ENCODE peak calls at places on chromosomes 2 and 18, in five cellular contexts. U, H, K, N and L are unnamed samples.
A peak's percentile ranks its signal among the peaks of the same experiment; 100 is the strongest.

GRCh38 chr18:55353806-55354205 is 234.2 kb downstream of the TCF4 start:
- DNase-seq in U (no peak), H (no peak), K (no peak), N (no peak), L (no peak)

GRCh38 chr2:127679680-127680361 is 4.5 kb upstream of the LIMS2 start:
- DNase-seq in U (no peak), H (no peak), K (no peak), N (no peak), L (no peak)

GRCh38 chr2:109275120-109276040 is 146.4 kb downstream of the SH3RF3 start:
- DNase-seq in U (no peak), H (no peak), K (no peak), N (no peak), L (peak; percentile 50)

GRCh38 chr2:219296631-219297391 is 12.4 kb downstream of the PTPRN start:
- DNase-seq in U (no peak), H (no peak), K (no peak), N (no peak), L (no peak)

GRCh38 chr2:196987654-196988364 is 61.3 kb upstream of the PGAP1 start:
- DNase-seq in U (no peak), H (peak; percentile 15), K (peak; percentile 28), N (peak; percentile 46), L (peak; percentile 66)

GRCh38 chr2:15334650-15335326 is 226.3 kb downstream of the NBAS start:
- DNase-seq in U (no peak), H (no peak), K (no peak), N (no peak), L (no peak)

GRCh38 chr2:100846716-100847115 is 26.8 kb downstream of the NPAS2 start:
- DNase-seq in U (no peak), H (no peak), K (no peak), N (no peak), L (no peak)

GRCh38 chr2:23687214-23687613 is 239.7 kb downstream of the ATAD2B start:
- DNase-seq in U (no peak), H (no peak), K (no peak), N (no peak), L (no peak)

GRCh38 chr2:88350262-88350640 is 102.2 kb downstream of the FOXI3 start:
- DNase-seq in U (no peak), H (no peak), K (no peak), N (no peak), L (no peak)

GRCh38 chr18:79784965-79785770 is 12.6 kb upstream of the KCNG2 start:
- DNase-seq in U (no peak), H (no peak), K (no peak), N (no peak), L (no peak)

GRCh38 chr18:76657428-76657827 is 162.4 kb upstream of the ZNF516 start:
- DNase-seq in U (no peak), H (no peak), K (peak; percentile 19), N (no peak), L (no peak)

GRCh38 chr18:77899972-77900754 is 650.5 kb downstream of the GALR1 start:
- DNase-seq in U (peak; percentile 68), H (no peak), K (peak; percentile 80), N (no peak), L (peak; percentile 51)

GRCh38 chr2:18368008-18368407 is 192.4 kb downstream of the RDH14 start:
- DNase-seq in U (no peak), H (no peak), K (no peak), N (no peak), L (no peak)

GRCh38 chr2:69013123-69013836 is at the start of gene ANTXR1:
- DNase-seq in U (peak; percentile 11), H (no peak), K (peak; percentile 93), N (peak; percentile 45), L (no peak)

GRCh38 chr2:239345251-239345650 is 55.6 kb downstream of the HDAC4 start:
- DNase-seq in U (no peak), H (no peak), K (no peak), N (no peak), L (no peak)

GRCh38 chr2:222000326-222000725 is 298.5 kb downstream of the PAX3 start:
- DNase-seq in U (no peak), H (no peak), K (no peak), N (no peak), L (no peak)

GRCh38 chr2:151178187-151178586 is 83.5 kb downstream of the RBM43 start:
- DNase-seq in U (no peak), H (no peak), K (peak; percentile 9), N (no peak), L (no peak)

GRCh38 chr2:7023542-7023941 is 106.3 kb downstream of the RNF144A start:
- DNase-seq in U (no peak), H (no peak), K (no peak), N (no peak), L (no peak)

GRCh38 chr2:128557841-128558241 is 239.2 kb upstream of the HS6ST1 start:
- DNase-seq in U (no peak), H (no peak), K (no peak), N (no peak), L (peak; percentile 66)

GRCh38 chr2:41998789-41999470 is 48.9 kb upstream of the PKDCC start:
- DNase-seq in U (no peak), H (no peak), K (no peak), N (no peak), L (no peak)

DNA sequence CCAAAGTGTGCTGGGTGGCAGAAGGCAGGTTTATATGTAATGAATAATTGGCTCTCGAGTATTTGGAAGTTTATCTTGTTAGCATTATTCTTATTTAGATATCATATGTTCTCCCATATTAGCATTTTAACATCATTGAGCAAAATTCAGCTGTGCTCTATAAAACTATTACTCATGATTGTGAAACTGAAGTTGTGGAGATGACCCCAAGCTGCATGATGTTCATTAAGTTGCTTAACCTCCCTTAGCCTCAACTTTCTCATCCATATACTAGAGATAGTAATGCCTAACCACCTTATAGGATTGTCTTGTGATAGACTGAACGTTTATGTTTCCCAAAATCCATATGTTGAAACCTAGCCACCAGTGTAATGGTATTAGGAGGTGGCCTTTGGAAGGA is 346.3 kb downstream of the SATB2 start:
- DNase-seq in U (no peak), H (no peak), K (no peak), N (no peak), L (no peak)
- TF ChIP-seq REST in U (no peak), H (no peak), K (no peak), N (no peak), L (no peak)

GRCh38 chr2:65458999-65459398 is 26.6 kb upstream of the SPRED2 start:
- DNase-seq in U (no peak), H (no peak), K (no peak), N (no peak), L (no peak)

GRCh38 chr2:65465124-65465523 is 32.7 kb upstream of the SPRED2 start:
- DNase-seq in U (no peak), H (no peak), K (no peak), N (no peak), L (no peak)

GRCh38 chr2:65465857-65466256 is 33.5 kb upstream of the SPRED2 start:
- DNase-seq in U (no peak), H (no peak), K (no peak), N (no peak), L (no peak)

GRCh38 chr2:65466551-65466950 is 34.2 kb upstream of the SPRED2 start:
- DNase-seq in U (no peak), H (no peak), K (no peak), N (no peak), L (no peak)

DNA sequence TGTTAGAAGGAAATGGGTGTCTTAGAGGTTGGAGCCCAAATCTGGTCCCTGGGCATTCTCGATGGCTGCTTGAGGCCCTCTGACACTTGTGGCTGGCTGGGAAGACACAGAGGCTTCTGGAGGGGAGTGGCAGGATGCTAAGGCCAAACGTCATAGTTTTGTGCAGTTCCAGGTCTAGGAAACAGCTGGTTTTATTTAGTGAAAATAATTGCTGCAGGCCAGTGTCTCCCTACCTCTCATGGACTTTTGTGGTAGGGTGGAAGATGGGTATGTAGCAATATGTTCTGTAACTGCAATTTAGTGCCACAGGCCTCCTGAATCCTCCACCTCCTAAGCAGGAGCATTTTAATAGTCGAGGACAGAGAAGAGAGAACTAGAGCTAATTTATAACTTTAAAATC is 32.2 kb upstream of the SPRED2 start:
- DNase-seq in U (no peak), H (no peak), K (no peak), N (no peak), L (no peak)
- TF ChIP-seq POLR2AphosphoS5 in U (no peak), H (no peak), K (no peak), N (no peak), L (no peak)

GRCh38 chr2:181309161-181309560 is 148.0 kb upstream of the ITGA4 start:
- DNase-seq in U (no peak), H (no peak), K (no peak), N (no peak), L (no peak)

GRCh38 chr2:181305151-181306123 is 151.7 kb upstream of the ITGA4 start:
- DNase-seq in U (no peak), H (peak; percentile 96), K (peak; percentile 25), N (peak; percentile 95), L (peak; percentile 92)

GRCh38 chr2:181307203-181307991 is 149.8 kb upstream of the ITGA4 start:
- DNase-seq in U (no peak), H (no peak), K (no peak), N (no peak), L (no peak)

GRCh38 chr2:181308731-181309130 is 148.5 kb upstream of the ITGA4 start:
- DNase-seq in U (no peak), H (no peak), K (no peak), N (no peak), L (no peak)

DNA sequence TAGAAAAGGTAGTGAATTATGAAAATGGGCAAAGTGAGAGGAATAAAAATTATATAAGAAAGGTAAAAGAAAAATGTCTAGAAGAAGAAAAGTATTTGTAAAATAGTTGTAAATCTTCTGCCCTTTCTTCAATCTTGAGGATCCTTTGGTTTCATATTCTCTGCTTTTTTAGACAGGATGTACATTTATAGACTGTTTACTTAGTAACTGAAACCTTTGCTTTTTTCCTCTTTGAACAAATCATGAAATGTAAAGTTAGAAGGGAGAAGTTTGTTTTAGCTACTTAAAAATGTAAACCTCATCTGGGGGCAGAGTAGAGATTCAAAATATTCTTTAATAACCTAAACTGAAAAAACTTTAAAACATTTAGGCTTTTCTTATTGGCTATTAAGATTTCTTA is 150.4 kb upstream of the ITGA4 start:
- DNase-seq in U (no peak), H (no peak), K (no peak), N (no peak), L (no peak)
- TF ChIP-seq REST in U (no peak), H (no peak), K (no peak), N (no peak), L (no peak)

GRCh38 chr2:134954065-134954464 is 35.4 kb downstream of the CCNT2 start:
- DNase-seq in U (no peak), H (no peak), K (no peak), N (no peak), L (no peak)
- TF ChIP-seq POLR2AphosphoS5 in U (no peak), H (no peak), K (no peak), N (no peak), L (no peak)